ENCODE peak calls at places on chromosomes 1 and 21, in seven cellular contexts. F, R, M, H, G, Y and W are unnamed samples.
A peak's percentile ranks its signal among the peaks of the same experiment; 100 is the strongest.

GRCh38 chr1:153880962-153881361 is 41.8 kb downstream of the GATAD2B start:
- DNase-seq in M (peak; percentile 27), Y (no peak), H (peak; percentile 86), R (no peak), F (no peak), G (peak; percentile 79), W (peak; percentile 96)

GRCh38 chr1:247294282-247294681 is 37.4 kb downstream of the ZNF496 start:
- DNase-seq in R (no peak), M (peak; percentile 7), G (no peak), F (no peak), H (peak; percentile 9), Y (no peak), W (no peak)

GRCh38 chr1:94253456-94254042 is 16.2 kb upstream of the ARHGAP29 start:
- DNase-seq in R (no peak), G (no peak), F (no peak), M (no peak), H (no peak), Y (no peak), W (no peak)

GRCh38 chr21:28253378-28253777 is 739.3 kb downstream of the LTN1 start:
- DNase-seq in F (no peak), G (no peak), H (no peak), Y (no peak), M (no peak), R (no peak), W (no peak)

GRCh38 chr1:13619909-13620308 is 36.3 kb downstream of the PDPN start:
- DNase-seq in H (peak; percentile 53), F (no peak), R (no peak), M (no peak), G (peak; percentile 90), Y (no peak), W (no peak)

GRCh38 chr1:215083408-215083961 is 948 bp downstream of the KCNK2 start:
- DNase-seq in Y (peak; percentile 67), M (no peak), F (no peak), R (peak; percentile 55), H (peak; percentile 23), G (no peak), W (peak; percentile 4)

GRCh38 chr1:47915677-47916353 is 81.4 kb downstream of the TRABD2B start:
- DNase-seq in H (no peak), G (no peak), R (peak; percentile 43), F (no peak), Y (no peak), M (no peak), W (peak; percentile 32)

GRCh38 chr1:149888160-149888998 is 11.0 kb upstream of the BOLA1 start:
- DNase-seq in R (peak; percentile 89), H (peak; percentile 85), M (peak; percentile 73), G (peak; percentile 85), F (peak; percentile 68), Y (peak; percentile 82), W (peak; percentile 83)

GRCh38 chr1:203200059-203200553 is 13.6 kb upstream of the CHI3L1 start:
- DNase-seq in F (no peak), G (peak; percentile 62), H (no peak), Y (no peak), M (no peak), R (no peak), W (no peak)

GRCh38 chr1:114094675-114095074 is 59.0 kb downstream of the SYT6 start:
- DNase-seq in G (no peak), H (no peak), Y (no peak), F (no peak), R (no peak), M (no peak), W (no peak)

GRCh38 chr1:219085082-219085481 is 88.6 kb upstream of the LYPLAL1 start:
- DNase-seq in M (no peak), F (no peak), Y (no peak), G (no peak), R (no peak), H (no peak), W (no peak)

GRCh38 chr1:119815361-119815760 is 4.1 kb upstream of the REG4 start:
- DNase-seq in G (no peak), F (no peak), H (no peak), Y (no peak), M (no peak), R (no peak), W (no peak)

GRCh38 chr1:201678264-201679101 is 139.6 kb downstream of the NAV1 start:
- DNase-seq in H (peak; percentile 47), R (peak; percentile 69), Y (peak; percentile 61), G (no peak), M (no peak), F (no peak), W (no peak)

GRCh38 chr1:175114996-175115395 is 47.4 kb downstream of the TNN start:
- DNase-seq in H (no peak), Y (no peak), R (no peak), G (no peak), F (no peak), M (no peak), W (no peak)

GRCh38 chr1:185464788-185465187 is 147.7 kb upstream of the IVNS1ABP start:
- DNase-seq in G (no peak), M (no peak), Y (no peak), H (no peak), F (no peak), R (no peak), W (no peak)

GRCh38 chr1:214933375-214933774 is 149.2 kb upstream of the KCNK2 start:
- DNase-seq in Y (no peak), H (no peak), R (no peak), G (no peak), F (no peak), M (no peak), W (no peak)

GRCh38 chr1:32142446-32143301 is 34.8 kb downstream of the KPNA6 start:
- DNase-seq in G (peak; percentile 61), R (no peak), H (peak; percentile 46), Y (no peak), F (peak; percentile 75), M (peak; percentile 60), W (no peak)

GRCh38 chr1:62613890-62614289 is 16.6 kb downstream of the ANGPTL3 start:
- DNase-seq in G (no peak), H (no peak), F (no peak), Y (no peak), M (no peak), R (no peak), W (no peak)

GRCh38 chr1:119535381-119535780 is 28.4 kb downstream of the HSD3B1 start:
- DNase-seq in H (no peak), R (no peak), Y (no peak), M (no peak), F (no peak), G (no peak), W (no peak)

GRCh38 chr21:45998276-45998701 is 16.7 kb downstream of the COL6A1 start:
- DNase-seq in M (no peak), F (no peak), G (no peak), H (peak; percentile 10), Y (no peak), R (peak; percentile 20), W (no peak)

GRCh38 chr21:43924421-43925095 is 59.5 kb downstream of the AGPAT3 start:
- DNase-seq in G (no peak), H (no peak), M (no peak), Y (peak; percentile 46), F (no peak), R (no peak), W (no peak)

GRCh38 chr1:40711465-40712404 is 20.2 kb downstream of the NFYC start:
- DNase-seq in H (no peak), G (no peak), Y (no peak), R (no peak), F (no peak), M (peak; percentile 30), W (no peak)

GRCh38 chr1:40708750-40709099 is 17.2 kb downstream of the NFYC start:
- DNase-seq in Y (no peak), R (no peak), H (no peak), F (peak; percentile 65), M (peak; percentile 80), G (no peak), W (no peak)

GRCh38 chr1:40710581-40711315 is 19.2 kb downstream of the NFYC start:
- DNase-seq in Y (no peak), R (no peak), H (peak; percentile 28), M (no peak), F (no peak), G (no peak), W (no peak)

GRCh38 chr1:40709802-40710278 is 18.3 kb downstream of the NFYC start:
- DNase-seq in Y (no peak), R (no peak), H (no peak), G (no peak), M (no peak), F (no peak), W (no peak)

GRCh38 chr1:40709100-40709801 is 17.7 kb downstream of the NFYC start:
- DNase-seq in M (peak; percentile 89), F (peak; percentile 69), R (peak; percentile 93), G (peak; percentile 88), H (peak; percentile 97), Y (peak; percentile 71), W (peak; percentile 74)
- H3K4me1 ChIP-seq in M (peaks cover 41% of the 10 kb centered on the region), F (peaks cover 56% of the 10 kb centered on the region), R (peaks cover 10% of the 10 kb centered on the region), G (peaks cover 67% of the 10 kb centered on the region), H (peaks cover 26% of the 10 kb centered on the region), Y (no peaks in the 10 kb centered on the region), W (no peaks in the 10 kb centered on the region)

DNA sequence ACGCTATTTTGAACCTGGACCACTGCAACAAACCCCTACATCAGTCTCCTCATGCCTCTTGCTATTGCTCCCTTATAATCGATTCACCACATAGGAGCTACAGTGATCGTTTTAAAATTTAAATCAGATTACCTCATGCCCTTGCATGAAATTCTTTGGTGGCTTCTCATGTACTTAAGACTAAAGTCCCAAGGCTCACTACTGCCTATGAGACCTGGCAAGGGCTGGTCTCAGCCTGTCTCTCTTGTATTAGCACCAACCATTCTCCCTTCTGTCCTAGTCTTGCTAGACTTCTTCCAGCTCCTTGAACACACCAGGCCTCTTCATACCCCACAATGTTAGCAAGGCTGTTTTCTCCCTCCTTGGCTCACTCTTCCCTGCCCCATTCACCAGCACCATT is 6.5 kb upstream of the GNPAT start:
- DNase-seq in R (no peak), Y (no peak), F (no peak), H (no peak), M (no peak), G (no peak), W (no peak)
- H3K4me1 ChIP-seq in R (no peaks in the 10 kb centered on the region), Y (no peaks in the 10 kb centered on the region), F (peaks cover 13% of the 10 kb centered on the region), H (no peaks in the 10 kb centered on the region), M (peaks cover 10% of the 10 kb centered on the region), G (peaks cover 43% of the 10 kb centered on the region), W (no peaks in the 10 kb centered on the region)

GRCh38 chr1:8765253-8765652 is 52.2 kb downstream of the RERE start:
- DNase-seq in H (no peak), M (no peak), F (no peak), R (no peak), Y (no peak), G (no peak), W (no peak)
- H3K4me1 ChIP-seq in H (peaks cover 4% of the 10 kb centered on the region), M (peaks cover 26% of the 10 kb centered on the region), F (no peaks in the 10 kb centered on the region), R (peaks cover 5% of the 10 kb centered on the region), Y (no peaks in the 10 kb centered on the region), G (peaks cover 11% of the 10 kb centered on the region), W (no peaks in the 10 kb centered on the region)

GRCh38 chr1:156372265-156372586 is 3.2 kb downstream of the RHBG start:
- DNase-seq in R (no peak), G (no peak), Y (no peak), F (no peak), M (no peak), H (no peak), W (no peak)

GRCh38 chr1:156371553-156372264 is 2.7 kb downstream of the RHBG start:
- DNase-seq in F (no peak), R (no peak), M (no peak), H (no peak), G (peak; percentile 29), Y (no peak), W (no peak)

GRCh38 chr1:156376146-156376545 is 7.1 kb downstream of the RHBG start:
- DNase-seq in Y (no peak), H (no peak), M (no peak), F (no peak), R (no peak), G (no peak), W (no peak)

GRCh38 chr1:156372876-156373275 is 3.9 kb downstream of the RHBG start:
- DNase-seq in Y (no peak), R (no peak), F (no peak), M (no peak), H (no peak), G (no peak), W (no peak)

GRCh38 chr1:156373546-156373945 is 4.5 kb downstream of the RHBG start:
- DNase-seq in Y (no peak), G (no peak), H (no peak), R (no peak), F (no peak), M (no peak), W (no peak)
- H3K4me1 ChIP-seq in Y (peaks cover 2% of the 10 kb centered on the region), G (no peaks in the 10 kb centered on the region), H (peaks cover 8% of the 10 kb centered on the region), R (no peaks in the 10 kb centered on the region), F (peaks cover 28% of the 10 kb centered on the region), M (no peaks in the 10 kb centered on the region), W (peaks cover 6% of the 10 kb centered on the region)